ENCODE peak calls at places on chromosomes 3 and 15, in nine cellular contexts. D, N, J, G, P, Z, M, K and V are unnamed samples.

GRCh38 chr3:166760114-166760513 is 620.0 kb downstream of the ZBBX start:
- DNase-seq in D (no peak), N (no peak), J (no peak), G (no peak), P (no peak), Z (no peak), M (no peak), K (no peak), V (no peak)

GRCh38 chr3:126152458-126152857 is 27.9 kb downstream of the ALDH1L1 start:
- DNase-seq in D (no peak), N (no peak), J (no peak), G (no peak), P (no peak), Z (no peak), M (no peak), K (peak), V (no peak)

GRCh38 chr3:21893250-21893649 is 142.2 kb upstream of the ZNF385D start:
- DNase-seq in D (no peak), N (no peak), J (no peak), G (no peak), P (no peak), Z (no peak), M (no peak), K (no peak), V (no peak)

GRCh38 chr15:50260969-50261496 is 4.5 kb downstream of the HDC start:
- DNase-seq in D (no peak), N (no peak), J (no peak), G (no peak), P (no peak), Z (no peak), M (no peak), K (no peak), V (no peak)

GRCh38 chr3:119360736-119361462 is 66.7 kb downstream of the ARHGAP31 start:
- DNase-seq in D (no peak), N (no peak), J (no peak), G (no peak), P (no peak), Z (no peak), M (no peak), K (no peak), V (no peak)

GRCh38 chr15:90646662-90647305 is 70.4 kb upstream of the BLM start:
- DNase-seq in D (no peak), N (no peak), J (no peak), G (no peak), P (no peak), Z (no peak), M (no peak), K (no peak), V (no peak)

GRCh38 chr3:146589899-146590508 is 15.1 kb downstream of the PLSCR5 start:
- DNase-seq in D (peak), N (peak), J (peak), G (no peak), P (no peak), Z (no peak), M (peak), K (no peak), V (peak)

GRCh38 chr3:134374791-134375541 is 719 bp upstream of the AMOTL2 start:
- DNase-seq in D (peak), N (no peak), J (no peak), G (peak), P (no peak), Z (no peak), M (no peak), K (peak), V (no peak)

GRCh38 chr15:94370197-94370987 is 139.0 kb downstream of the MCTP2 start:
- DNase-seq in D (no peak), N (no peak), J (no peak), G (no peak), P (no peak), Z (no peak), M (no peak), K (no peak), V (no peak)

GRCh38 chr3:42306499-42306898 is 40.5 kb upstream of the CCK start:
- DNase-seq in D (no peak), N (no peak), J (no peak), G (no peak), P (no peak), Z (no peak), M (no peak), K (no peak), V (no peak)

GRCh38 chr15:73928241-73928579 is 1.9 kb downstream of the LOXL1 start:
- DNase-seq in D (no peak), N (no peak), J (no peak), G (peak), P (no peak), Z (no peak), M (no peak), K (peak), V (no peak)

GRCh38 chr3:134675726-134676252 is 25.0 kb upstream of the KY start:
- DNase-seq in D (no peak), N (no peak), J (no peak), G (no peak), P (no peak), Z (no peak), M (no peak), K (no peak), V (no peak)

GRCh38 chr15:63283126-63283525 is 5.7 kb downstream of the APH1B start:
- DNase-seq in D (no peak), N (no peak), J (no peak), G (peak), P (no peak), Z (peak), M (no peak), K (peak), V (no peak)

GRCh38 chr3:113912551-113913246 is 35.1 kb upstream of the ZDHHC23 start:
- DNase-seq in D (peak), N (no peak), J (peak), G (no peak), P (peak), Z (no peak), M (peak), K (no peak), V (peak)

GRCh38 chr15:83413054-83413719 is 34.0 kb upstream of the SH3GL3 start:
- DNase-seq in D (no peak), N (no peak), J (no peak), G (no peak), P (no peak), Z (no peak), M (no peak), K (no peak), V (no peak)

GRCh38 chr3:113623324-113623723 is 73.1 kb downstream of the USF3 start:
- DNase-seq in D (no peak), N (peak), J (no peak), G (no peak), P (no peak), Z (no peak), M (no peak), K (no peak), V (peak)

GRCh38 chr3:6262035-6262434 is 598.9 kb upstream of the GRM7 start:
- DNase-seq in D (no peak), N (no peak), J (no peak), G (no peak), P (no peak), Z (no peak), M (no peak), K (no peak), V (no peak)

GRCh38 chr3:55519016-55519415 is 31.9 kb upstream of the WNT5A start:
- DNase-seq in D (peak), N (no peak), J (no peak), G (no peak), P (no peak), Z (no peak), M (no peak), K (no peak), V (no peak)

GRCh38 chr3:10376353-10376752 is 55.4 kb upstream of the SEC13 start:
- DNase-seq in D (no peak), N (no peak), J (no peak), G (no peak), P (no peak), Z (peak), M (peak), K (peak), V (no peak)

GRCh38 chr15:45198337-45199135 is 10.8 kb upstream of the SHF start:
- DNase-seq in D (peak), N (peak), J (peak), G (peak), P (peak), Z (peak), M (peak), K (peak), V (peak)

GRCh38 chr3:192571197-192571791 is 156.0 kb downstream of the FGF12 start:
- DNase-seq in D (peak), N (peak), J (no peak), G (peak), P (no peak), Z (no peak), M (no peak), K (no peak), V (no peak)

GRCh38 chr3:31377045-31377642 is 155.6 kb upstream of the STT3B start:
- DNase-seq in D (peak), N (no peak), J (peak), G (no peak), P (peak), Z (no peak), M (no peak), K (no peak), V (no peak)

GRCh38 chr15:47742334-47742733 is 25.0 kb downstream of the SEMA6D start:
- DNase-seq in D (no peak), N (no peak), J (no peak), G (no peak), P (no peak), Z (no peak), M (no peak), K (no peak), V (no peak)

GRCh38 chr3:93988283-93988682 is 8.3 kb downstream of the ARL13B start:
- DNase-seq in D (no peak), N (no peak), J (no peak), G (no peak), P (no peak), Z (no peak), M (no peak), K (no peak), V (no peak)

GRCh38 chr3:4517095-4517494 is 23.9 kb downstream of the ITPR1 start:
- DNase-seq in D (no peak), N (no peak), J (no peak), G (no peak), P (no peak), Z (no peak), M (no peak), K (no peak), V (no peak)

GRCh38 chr15:93087825-93088199 is 1.2 kb downstream of the RGMA start:
- DNase-seq in D (peak), N (peak), J (peak), G (peak), P (peak), Z (peak), M (peak), K (peak), V (peak)

GRCh38 chr15:67548862-67549651 is 6.6 kb downstream of the MAP2K5 start:
- DNase-seq in D (no peak), N (peak), J (no peak), G (peak), P (no peak), Z (no peak), M (peak), K (no peak), V (no peak)

GRCh38 chr3:27176256-27176655 is 192.9 kb downstream of the NEK10 start:
- DNase-seq in D (no peak), N (no peak), J (no peak), G (no peak), P (no peak), Z (no peak), M (no peak), K (no peak), V (no peak)

GRCh38 chr3:45965281-45966052 is 22.2 kb downstream of the CXCR6 start:
- DNase-seq in D (no peak), N (no peak), J (no peak), G (no peak), P (no peak), Z (no peak), M (no peak), K (no peak), V (no peak)

GRCh38 chr3:101549473-101549872 is 12.2 kb upstream of the TRMT10C start:
- DNase-seq in D (no peak), N (no peak), J (no peak), G (no peak), P (no peak), Z (no peak), M (no peak), K (no peak), V (no peak)

GRCh38 chr3:101542952-101543351 is 18.7 kb upstream of the TRMT10C start:
- DNase-seq in D (no peak), N (no peak), J (no peak), G (no peak), P (no peak), Z (no peak), M (no peak), K (no peak), V (no peak)

GRCh38 chr3:101548527-101549105 is 13.1 kb upstream of the TRMT10C start:
- DNase-seq in D (no peak), N (no peak), J (no peak), G (no peak), P (no peak), Z (no peak), M (no peak), K (no peak), V (no peak)

DNA sequence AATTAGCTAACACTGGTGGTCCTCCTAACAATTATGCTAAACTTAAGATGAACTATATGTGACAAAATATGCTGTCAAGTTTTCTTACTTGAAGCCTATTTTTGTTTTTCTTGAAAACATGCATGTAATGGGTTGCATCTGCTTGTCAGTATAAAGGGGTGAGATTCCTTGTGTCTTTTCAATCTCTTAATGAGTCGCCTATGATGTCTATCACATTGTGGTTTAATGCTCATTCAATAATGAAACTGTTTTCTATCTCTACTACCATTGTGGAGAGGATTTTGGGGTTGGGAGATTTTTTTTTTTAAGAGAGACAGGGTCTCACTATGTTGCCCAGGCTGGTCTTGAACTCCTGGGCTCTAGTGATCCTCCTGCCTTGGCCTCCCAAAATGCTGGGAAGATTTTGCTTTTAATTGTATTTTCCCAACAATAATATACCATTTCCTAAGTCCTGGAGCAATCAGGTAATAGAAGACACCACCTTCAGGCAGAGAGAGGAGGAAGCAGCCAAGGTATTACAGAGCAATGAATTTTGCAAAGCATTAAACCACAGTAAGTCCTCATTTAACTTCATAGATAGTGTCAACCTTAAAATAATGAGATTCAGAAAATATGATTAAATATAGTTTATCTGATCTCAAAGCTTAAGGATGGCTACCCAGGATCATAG is 17.4 kb upstream of the TRMT10C start:
- DNase-seq in D (no peak), N (no peak), J (no peak), G (no peak), P (no peak), Z (no peak), M (no peak), K (no peak), V (no peak)
- TF ChIP-seq CTCF in D (peak), N (no peak), J (no peak), G (no peak), P (peak), Z (no peak), M (no peak), K (peak), V (no peak)

GRCh38 chr3:12350151-12350813 is 61.4 kb downstream of the PPARG start:
- DNase-seq in D (no peak), N (no peak), J (no peak), G (no peak), P (no peak), Z (peak), M (no peak), K (no peak), V (no peak)
- TF ChIP-seq CTCF in D (no peak), N (no peak), J (no peak), G (no peak), P (no peak), Z (no peak), M (no peak), K (no peak), V (no peak)

DNA sequence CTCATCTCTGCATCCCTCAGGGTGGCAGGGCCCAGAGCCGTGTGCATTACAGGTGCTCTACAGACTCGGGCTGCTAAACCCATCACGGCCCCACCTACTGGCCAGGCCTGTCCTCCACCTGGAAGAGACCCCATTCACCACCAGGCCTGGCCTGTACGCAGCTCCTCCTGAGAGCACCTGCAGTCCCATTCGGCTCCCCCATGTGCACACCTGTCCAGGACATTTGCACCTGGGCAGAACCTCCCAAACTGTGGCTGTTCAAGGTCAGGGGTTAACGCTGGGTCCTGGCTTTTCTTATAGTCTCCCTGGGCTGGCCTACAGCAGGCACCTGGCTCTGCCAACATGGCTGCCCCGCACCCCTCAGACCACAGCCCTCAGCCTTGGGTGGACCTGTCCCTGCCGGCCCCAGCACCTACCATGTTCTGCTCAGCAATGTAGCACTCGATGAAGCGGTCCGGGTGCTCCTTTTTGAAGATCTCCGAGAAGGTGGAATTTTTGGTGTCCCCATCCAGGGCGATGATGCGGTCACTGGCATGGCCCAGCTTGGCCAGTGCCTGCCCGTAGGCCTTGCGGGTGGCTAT is 25.7 kb downstream of the TKT start:
- DNase-seq in D (no peak), N (no peak), J (no peak), G (peak), P (no peak), Z (no peak), M (peak), K (peak), V (no peak)
- TF ChIP-seq CTCF in D (no peak), N (no peak), J (no peak), G (no peak), P (no peak), Z (no peak), M (peak), K (no peak), V (no peak)

DNA sequence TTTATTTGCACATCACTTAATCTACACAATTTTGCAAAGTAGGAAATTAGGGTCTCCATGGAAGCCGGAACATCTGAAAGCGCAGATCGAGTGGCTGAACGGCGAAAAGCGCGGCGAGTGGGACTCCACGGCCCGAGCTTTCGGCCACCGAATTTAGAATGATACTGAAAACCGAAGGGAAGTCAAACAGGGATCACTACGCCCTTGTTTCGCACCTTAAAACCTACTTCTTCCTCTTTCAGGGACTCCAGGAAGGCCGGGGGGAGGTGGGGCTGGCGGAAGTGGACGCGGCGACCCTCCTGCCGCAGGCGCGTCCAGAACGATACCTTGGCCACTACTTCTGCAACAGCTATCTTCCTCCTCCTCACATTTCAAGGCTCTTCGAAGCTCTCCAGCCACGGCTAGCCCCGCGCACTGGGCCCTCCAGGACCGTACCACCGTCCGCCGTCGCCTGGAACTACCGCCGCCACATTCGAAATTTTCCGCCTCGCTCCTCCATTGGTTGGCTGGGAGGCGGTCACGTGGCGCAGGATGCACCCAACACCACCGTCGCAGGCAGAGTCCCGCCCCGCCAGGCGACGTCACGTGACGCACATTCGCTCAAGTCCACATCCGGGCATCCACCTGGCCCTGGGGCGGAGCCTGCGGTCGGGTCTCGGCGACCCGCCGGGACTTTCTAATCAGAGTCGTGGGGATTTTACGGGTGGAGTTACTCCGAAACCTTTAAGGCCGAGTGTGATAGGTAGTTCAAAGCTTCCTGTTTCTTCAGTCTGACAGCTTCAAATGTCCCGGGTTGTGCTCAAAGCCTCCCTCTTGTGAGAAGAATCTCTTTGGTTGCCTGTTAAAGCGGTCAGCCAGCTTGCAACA is at the start of gene SGO1:
- DNase-seq in D (peak), N (peak), J (peak), G (peak), P (peak), Z (peak), M (peak), K (peak), V (peak)
- TF ChIP-seq CTCF in D (no peak), N (no peak), J (no peak), G (no peak), P (no peak), Z (no peak), M (peak), K (peak), V (no peak)

GRCh38 chr3:172326993-172327392 is 121.3 kb downstream of the GHSR start:
- DNase-seq in D (no peak), N (no peak), J (no peak), G (no peak), P (no peak), Z (no peak), M (no peak), K (no peak), V (no peak)
- TF ChIP-seq CTCF in D (no peak), N (no peak), J (no peak), G (no peak), P (no peak), Z (no peak), M (no peak), K (no peak), V (no peak)

DNA sequence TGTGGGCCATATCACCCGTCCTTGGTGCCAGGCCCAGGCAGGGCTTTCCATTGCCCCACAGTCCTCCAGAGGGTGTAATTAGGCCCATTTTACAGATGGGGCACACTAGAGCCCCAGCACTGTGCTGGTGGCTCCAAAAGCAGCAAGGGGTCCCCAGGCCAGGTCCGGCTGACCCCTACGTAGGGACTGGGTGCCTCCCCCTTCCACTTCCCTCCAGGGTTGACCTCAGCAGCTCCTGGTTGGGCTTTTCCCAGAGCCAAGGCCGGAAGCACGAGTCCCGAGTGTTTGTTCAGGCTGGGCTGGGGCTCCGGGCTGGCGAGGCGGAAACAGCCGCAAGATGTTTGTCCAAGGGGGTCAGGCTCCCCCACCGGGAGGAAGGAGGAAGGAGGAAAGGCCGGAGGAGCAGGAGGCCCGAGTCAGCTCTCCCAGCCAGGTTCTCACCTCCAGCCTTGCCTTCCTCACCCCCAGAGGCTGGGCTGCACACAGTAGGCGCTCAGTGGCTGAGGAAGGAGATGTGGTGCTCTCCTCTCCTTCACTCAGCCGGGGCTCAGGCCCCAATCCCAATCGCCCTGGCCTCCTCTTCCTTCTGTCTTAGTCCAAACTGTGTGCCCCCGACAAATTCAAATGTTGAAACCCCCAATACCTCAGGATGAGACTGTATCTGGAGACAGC is 17.1 kb upstream of the PLXND1 start:
- DNase-seq in D (no peak), N (no peak), J (no peak), G (peak), P (no peak), Z (no peak), M (no peak), K (peak), V (peak)
- TF ChIP-seq CTCF in D (no peak), N (no peak), J (no peak), G (no peak), P (no peak), Z (no peak), M (no peak), K (no peak), V (no peak)

GRCh38 chr15:56281145-56281544 is 37.5 kb upstream of the RFX7 start:
- DNase-seq in D (no peak), N (no peak), J (no peak), G (no peak), P (no peak), Z (no peak), M (no peak), K (no peak), V (no peak)

GRCh38 chr15:56291741-56292140 is 48.1 kb upstream of the RFX7 start:
- DNase-seq in D (no peak), N (no peak), J (no peak), G (no peak), P (no peak), Z (no peak), M (no peak), K (no peak), V (no peak)

GRCh38 chr15:56286213-56286612 is 42.5 kb upstream of the RFX7 start:
- DNase-seq in D (no peak), N (no peak), J (peak), G (no peak), P (no peak), Z (no peak), M (peak), K (no peak), V (no peak)
- TF ChIP-seq CTCF in D (no peak), N (no peak), J (no peak), G (no peak), P (peak), Z (peak), M (peak), K (no peak), V (peak)